ENCODE peak calls at places on chromosome 21, in eight cellular contexts. X, S, U, F, V, C, Q and G are unnamed samples.

GRCh38 chr21:25722631-25723030 is 12.1 kb downstream of the ATP5PF start:
- DNase-seq in X (no peak), S (no peak), U (no peak), F (no peak), V (no peak), C (no peak), Q (no peak), G (no peak)

GRCh38 chr21:21897275-21897883 is 899.2 kb downstream of the NCAM2 start:
- DNase-seq in X (no peak), S (no peak), U (no peak), F (peak), V (no peak), C (no peak), Q (no peak), G (no peak)

GRCh38 chr21:14916676-14917141 is 148.1 kb downstream of the NRIP1 start:
- DNase-seq in X (no peak), S (no peak), U (no peak), F (no peak), V (no peak), C (no peak), Q (peak), G (no peak)

GRCh38 chr21:25837545-25838263 is 102.9 kb downstream of the GABPA start:
- DNase-seq in X (no peak), S (peak), U (peak), F (no peak), V (no peak), C (no peak), Q (peak), G (no peak)

GRCh38 chr21:31343680-31344480 is at the start of gene TIAM1:
- DNase-seq in X (no peak), S (no peak), U (peak), F (peak), V (no peak), C (peak), Q (peak), G (peak)

GRCh38 chr21:41966872-41967621 is 13.2 kb upstream of the C2CD2 start:
- DNase-seq in X (no peak), S (no peak), U (no peak), F (no peak), V (peak), C (no peak), Q (no peak), G (no peak)

GRCh38 chr21:46661627-46662366 is 26.3 kb downstream of the PRMT2 start:
- DNase-seq in X (no peak), S (no peak), U (no peak), F (no peak), V (peak), C (no peak), Q (no peak), G (no peak)

GRCh38 chr21:17334478-17334877 is 178.4 kb upstream of the CXADR start:
- DNase-seq in X (no peak), S (no peak), U (no peak), F (no peak), V (no peak), C (no peak), Q (no peak), G (no peak)

GRCh38 chr21:38303300-38303699 is 46.5 kb downstream of the KCNJ15 start:
- DNase-seq in X (no peak), S (peak), U (peak), F (peak), V (no peak), C (no peak), Q (peak), G (no peak)

GRCh38 chr21:35748683-35749314 is 311.5 kb downstream of the SETD4 start:
- DNase-seq in X (no peak), S (no peak), U (no peak), F (no peak), V (no peak), C (no peak), Q (no peak), G (no peak)

GRCh38 chr21:46594276-46594675 is 10.6 kb downstream of the S100B start:
- DNase-seq in X (no peak), S (no peak), U (no peak), F (no peak), V (no peak), C (no peak), Q (no peak), G (no peak)

GRCh38 chr21:45864436-45864835 is 117.1 kb upstream of the COL6A1 start:
- DNase-seq in X (no peak), S (no peak), U (no peak), F (no peak), V (no peak), C (no peak), Q (peak), G (no peak)

GRCh38 chr21:44925027-44925755 is 4.5 kb upstream of the ITGB2 start:
- DNase-seq in X (no peak), S (no peak), U (no peak), F (no peak), V (no peak), C (no peak), Q (peak), G (no peak)

GRCh38 chr21:35032474-35033263 is 16.4 kb downstream of the RUNX1 start:
- DNase-seq in X (no peak), S (no peak), U (no peak), F (no peak), V (no peak), C (no peak), Q (no peak), G (no peak)

GRCh38 chr21:42570841-42571387 is 57.3 kb downstream of the SLC37A1 start:
- DNase-seq in X (no peak), S (no peak), U (no peak), F (peak), V (peak), C (peak), Q (no peak), G (peak)

GRCh38 chr21:24011087-24011486 is 1596.2 kb downstream of the MRPL39 start:
- DNase-seq in X (no peak), S (no peak), U (no peak), F (no peak), V (no peak), C (no peak), Q (no peak), G (no peak)

DNA sequence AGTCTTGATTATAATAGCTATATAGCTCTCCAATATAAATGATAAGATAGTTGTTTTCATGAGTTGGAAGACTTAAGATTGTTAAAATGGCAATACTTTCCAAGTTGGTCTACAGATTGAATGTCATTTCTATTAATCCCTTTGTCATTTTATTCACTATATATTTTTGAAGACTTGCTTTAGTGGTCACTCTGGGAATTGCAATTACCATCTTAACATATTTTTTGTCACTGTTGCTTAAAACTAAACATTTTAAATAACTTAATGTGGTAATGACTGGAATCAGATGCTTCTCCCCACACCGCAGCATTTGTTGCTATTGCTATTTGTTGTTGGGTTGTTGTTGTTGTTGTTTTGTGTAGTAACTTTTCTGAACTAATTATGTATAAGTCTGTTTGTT is 1592.9 kb downstream of the MRPL39 start:
- DNase-seq in X (no peak), S (no peak), U (no peak), F (no peak), V (no peak), C (no peak), Q (no peak), G (no peak)
- TF ChIP-seq CTCF in X (peak), S (no peak), U (no peak), F (peak), V (no peak), C (no peak), Q (peak), G (no peak)

DNA sequence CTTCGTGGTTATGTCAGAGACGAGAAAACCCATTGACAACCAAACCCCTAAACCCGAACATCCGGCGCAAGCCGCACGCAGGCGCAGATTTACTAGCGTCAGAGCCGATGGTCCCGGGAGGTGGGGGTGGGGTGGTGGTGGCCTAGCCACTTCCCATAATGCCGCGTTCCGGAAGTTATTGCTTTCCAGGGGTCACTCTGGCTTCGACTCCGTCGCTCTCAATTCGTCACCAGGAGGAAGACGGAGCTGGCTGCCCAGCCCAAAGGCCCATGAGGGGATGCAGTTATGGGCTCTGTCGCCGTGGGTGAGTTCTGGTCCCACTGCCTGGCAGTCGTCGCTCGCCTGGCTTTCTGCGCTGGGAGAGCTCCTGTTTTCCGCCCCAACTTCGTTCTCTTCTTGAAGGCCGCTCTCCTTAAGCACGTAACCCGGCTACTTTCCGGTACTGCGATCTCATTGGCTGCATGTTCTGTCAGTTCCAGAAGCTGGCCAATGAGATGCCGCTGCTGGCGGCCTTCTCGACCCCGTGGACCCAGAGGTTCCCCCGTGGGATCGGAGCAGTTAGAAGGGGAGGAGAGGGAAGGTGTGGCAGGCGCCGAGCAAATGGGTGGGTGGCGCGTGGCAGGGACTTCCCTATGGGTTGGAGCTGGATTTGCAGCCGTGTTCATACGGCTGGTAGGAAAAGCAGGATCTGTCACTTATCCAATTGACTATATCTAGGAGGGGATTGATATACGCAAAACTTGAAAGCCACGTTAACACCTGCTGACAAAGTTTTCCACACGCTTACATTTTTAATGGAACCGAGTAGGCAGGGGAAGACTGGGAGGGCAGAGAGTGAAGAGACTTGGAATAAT is at the start of gene USP16:
- DNase-seq in X (peak), S (peak), U (peak), F (peak), V (peak), C (peak), Q (peak), G (peak)
- TF ChIP-seq POLR2A in X (no peak), S (peak), U (peak), F (no peak), V (peak), C (peak), Q (peak), G (no peak)

GRCh38 chr21:33880626-33881025 is 35.0 kb downstream of the ATP5PO start:
- DNase-seq in X (no peak), S (no peak), U (no peak), F (no peak), V (no peak), C (no peak), Q (no peak), G (no peak)

GRCh38 chr21:33881689-33882440 is 33.7 kb downstream of the ATP5PO start:
- DNase-seq in X (no peak), S (peak), U (no peak), F (no peak), V (no peak), C (no peak), Q (no peak), G (no peak)

GRCh38 chr21:33875026-33875695 is 40.4 kb downstream of the ATP5PO start:
- DNase-seq in X (no peak), S (no peak), U (no peak), F (no peak), V (no peak), C (no peak), Q (no peak), G (no peak)

GRCh38 chr21:33874161-33874560 is 41.4 kb downstream of the ATP5PO start:
- DNase-seq in X (no peak), S (no peak), U (no peak), F (no peak), V (no peak), C (no peak), Q (no peak), G (no peak)

GRCh38 chr21:33878824-33879223 is 36.8 kb downstream of the ATP5PO start:
- DNase-seq in X (no peak), S (no peak), U (no peak), F (no peak), V (no peak), C (no peak), Q (no peak), G (no peak)
- TF ChIP-seq CTCF in X (no peak), S (no peak), U (no peak), F (no peak), V (no peak), C (no peak), Q (no peak), G (no peak)

GRCh38 chr21:43767980-43768867 is 7.9 kb downstream of the CSTB start:
- DNase-seq in X (no peak), S (peak), U (peak), F (no peak), V (no peak), C (peak), Q (peak), G (peak)
- TF ChIP-seq POLR2A in X (no peak), S (no peak), U (no peak), F (peak), V (no peak), C (no peak), Q (no peak), G (no peak)

GRCh38 chr21:36902331-36902730 is 64.1 kb downstream of the HLCS start:
- DNase-seq in X (no peak), S (no peak), U (no peak), F (no peak), V (no peak), C (no peak), Q (no peak), G (no peak)

GRCh38 chr21:36901575-36901974 is 64.9 kb downstream of the HLCS start:
- DNase-seq in X (no peak), S (no peak), U (no peak), F (no peak), V (no peak), C (no peak), Q (no peak), G (no peak)

GRCh38 chr21:36902793-36903192 is 63.7 kb downstream of the HLCS start:
- DNase-seq in X (no peak), S (no peak), U (no peak), F (no peak), V (no peak), C (no peak), Q (peak), G (no peak)

GRCh38 chr21:36908260-36908908 is 58.1 kb downstream of the HLCS start:
- DNase-seq in X (no peak), S (no peak), U (no peak), F (no peak), V (no peak), C (no peak), Q (peak), G (no peak)

DNA sequence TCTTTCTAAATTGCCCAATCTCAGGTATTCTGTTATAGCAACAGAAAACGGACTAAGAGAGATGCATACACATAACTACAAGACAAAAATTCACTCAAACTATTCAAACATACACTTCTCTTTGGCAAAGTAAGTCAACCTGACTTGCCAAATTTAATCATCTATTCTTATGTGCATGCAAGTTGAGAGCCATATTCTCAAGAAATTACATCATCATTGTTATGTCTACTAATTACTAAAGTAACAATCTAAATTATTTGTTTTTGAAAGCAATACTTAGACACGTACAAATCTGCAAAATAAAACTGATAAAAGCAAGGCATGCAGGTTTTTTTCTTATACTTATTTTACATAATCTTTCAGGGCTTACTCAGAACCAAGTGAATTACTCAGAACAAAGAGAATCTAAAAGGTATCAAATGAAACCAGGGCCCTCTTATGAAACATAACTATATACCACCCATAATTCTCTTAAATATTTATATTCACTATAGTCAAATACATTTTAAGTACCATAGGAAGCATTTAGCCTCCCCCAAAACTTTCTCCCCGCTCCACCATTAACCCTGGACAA is 62.3 kb downstream of the HLCS start:
- DNase-seq in X (no peak), S (no peak), U (no peak), F (no peak), V (no peak), C (no peak), Q (no peak), G (no peak)
- TF ChIP-seq CTCF in X (no peak), S (no peak), U (no peak), F (no peak), V (no peak), C (no peak), Q (no peak), G (no peak)

DNA sequence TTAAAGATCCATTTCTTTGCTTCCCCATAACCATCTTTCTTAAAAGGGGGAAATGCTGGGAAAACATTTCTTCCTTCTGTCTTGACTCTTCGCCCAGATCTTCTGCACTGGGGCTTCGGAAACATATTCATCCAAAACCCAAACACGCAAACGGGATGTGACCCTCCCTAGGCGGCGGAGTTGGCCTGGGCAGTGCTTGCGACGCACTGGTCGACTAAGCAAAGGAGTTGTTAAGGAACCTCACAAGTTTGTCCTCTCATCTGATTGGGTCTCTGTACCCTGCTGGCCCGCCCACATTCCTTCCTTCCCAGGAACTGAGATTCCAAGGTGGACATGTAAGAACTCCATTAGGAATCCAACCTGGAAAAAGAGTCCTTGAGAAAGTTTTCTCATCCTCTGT is 2.5 kb downstream of the ADAMTS5 start:
- DNase-seq in X (no peak), S (no peak), U (peak), F (no peak), V (peak), C (peak), Q (peak), G (peak)
- TF ChIP-seq POLR2A in X (no peak), S (no peak), U (no peak), F (no peak), V (peak), C (no peak), Q (no peak), G (no peak)